ENCODE peak calls at places on chromosomes 5 and 9, in four cellular contexts. I is uterus, U is A673, S is GM12878. L is an unnamed sample.

GRCh38 chr5:93078082-93079038 is 502.7 kb downstream of the NR2F1-AS1 start:
- DNase-seq in I (peak; percentile 18), S (peak; percentile 32), U (peak; percentile 25), L (no peak)

GRCh38 chr5:126383246-126383645 is 40.0 kb upstream of the GRAMD2B start:
- DNase-seq in U (no peak), I (no peak), S (no peak), L (no peak)

GRCh38 chr5:176542596-176543427 is 5.6 kb upstream of the RNF44 start:
- DNase-seq in I (no peak), S (no peak), U (no peak), L (no peak)

GRCh38 chr9:113614843-113615648 is 151.5 kb downstream of the RGS3 start:
- DNase-seq in I (peak; percentile 44), S (no peak), U (no peak), L (peak; percentile 68)

GRCh38 chr5:36724429-36725332 is 118.3 kb downstream of the SLC1A3 start:
- DNase-seq in S (peak; percentile 94), I (no peak), U (peak; percentile 52), L (no peak)

GRCh38 chr9:11722957-11723356 is 970.2 kb upstream of the TYRP1 start:
- DNase-seq in U (no peak), S (no peak), I (no peak), L (no peak)

GRCh38 chr5:33994845-33995244 is 10.4 kb upstream of the SLC45A2 start:
- DNase-seq in U (no peak), S (no peak), I (no peak), L (no peak)

GRCh38 chr9:35829084-35829763 is at the start of gene TMEM8B:
- DNase-seq in U (peak; percentile 96), I (peak; percentile 99), S (no peak), L (peak; percentile 99)

DNA sequence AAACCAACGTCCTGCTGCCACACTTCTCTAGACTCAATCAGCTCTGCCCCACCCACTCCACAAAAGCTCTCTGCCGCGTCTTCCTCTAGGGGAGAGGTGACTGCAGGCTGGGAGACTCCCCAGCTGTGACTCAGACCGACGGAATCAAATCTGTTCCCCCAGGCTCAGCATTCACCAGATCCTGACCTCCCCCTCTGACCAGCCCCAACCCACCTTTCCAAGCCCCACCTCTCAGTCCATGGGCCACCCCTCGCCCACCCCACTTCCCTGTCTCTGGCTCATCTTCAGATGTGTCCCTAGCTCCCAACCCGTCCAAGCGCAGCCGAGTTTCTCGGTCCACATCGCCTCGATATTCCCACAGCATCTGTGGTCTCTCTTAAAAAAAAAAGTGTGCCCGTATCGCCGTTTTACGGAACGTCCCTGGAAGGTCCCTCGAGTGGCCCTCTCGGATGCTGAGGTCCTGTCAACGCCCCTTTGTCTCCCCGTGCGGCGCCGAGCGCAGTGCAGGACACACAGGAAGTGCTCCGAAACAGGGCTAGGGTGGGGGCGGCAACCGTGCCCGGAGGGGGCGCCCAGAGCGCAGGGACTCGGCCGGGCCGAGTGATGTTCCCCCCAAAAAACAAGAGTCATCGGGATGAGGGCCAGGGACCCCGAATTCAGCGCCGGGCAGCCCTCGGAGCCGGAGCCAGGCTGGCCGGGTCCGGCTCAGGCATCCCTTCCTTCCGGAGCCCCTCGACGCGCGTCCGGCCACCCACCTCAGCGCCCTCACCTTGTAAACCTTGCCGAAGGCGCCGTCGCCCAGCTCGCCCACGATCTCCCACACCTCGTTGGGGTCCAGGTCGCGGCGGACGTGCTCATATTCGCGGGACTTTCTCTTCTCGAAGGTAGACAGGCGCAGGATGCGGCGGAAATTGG is 649 bp downstream of the STK10 start:
- DNase-seq in U (peak; percentile 23), I (peak; percentile 46), S (no peak), L (peak; percentile 82)
- TF ChIP-seq CTCF in U (no peak), I (no peak), S (no peak), L (no peak)

DNA sequence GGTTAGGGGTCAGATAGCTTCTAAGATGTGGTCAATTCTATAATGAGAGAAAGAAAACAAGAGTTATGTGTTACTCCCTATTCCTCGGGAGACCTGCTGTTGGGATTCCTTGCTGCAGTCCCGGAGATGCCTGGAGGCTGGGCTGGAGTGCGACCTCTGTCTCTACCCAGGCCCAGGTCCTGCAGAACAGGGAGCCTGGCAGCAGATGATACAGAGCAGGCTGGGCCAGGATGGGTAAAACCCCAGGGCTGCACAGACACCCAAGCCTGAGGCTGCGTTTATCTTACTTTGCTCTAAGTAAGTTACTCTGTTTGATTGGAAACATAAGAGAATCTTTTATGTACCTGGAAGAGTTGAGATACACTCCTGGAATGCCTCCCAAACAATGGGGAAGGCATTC is 26.9 kb upstream of the FAM120AOS start:
- DNase-seq in I (no peak), U (no peak), S (no peak), L (no peak)
- H3K36me3 ChIP-seq in I (no peaks in the 10 kb centered on the region), U (peaks cover 20% of the 10 kb centered on the region), S (peaks cover 13% of the 10 kb centered on the region), L (peaks cover 24% of the 10 kb centered on the region)

GRCh38 chr5:14146725-14147124 is 3.6 kb downstream of the TRIO start:
- DNase-seq in I (no peak), U (no peak), S (no peak), L (no peak)

GRCh38 chr5:14145356-14146334 is 2.5 kb downstream of the TRIO start:
- DNase-seq in I (no peak), S (no peak), U (no peak), L (no peak)

GRCh38 chr5:14148890-14149671 is 5.9 kb downstream of the TRIO start:
- DNase-seq in S (no peak), I (no peak), U (no peak), L (no peak)

GRCh38 chr5:14148483-14148882 is 5.3 kb downstream of the TRIO start:
- DNase-seq in S (no peak), U (no peak), I (no peak), L (no peak)

GRCh38 chr5:14147210-14147609 is 4.1 kb downstream of the TRIO start:
- DNase-seq in S (no peak), I (no peak), U (peak; percentile 17), L (no peak)
- H3K4me1 ChIP-seq in S (peaks cover 44% of the 10 kb centered on the region), I (peaks cover 19% of the 10 kb centered on the region), U (peaks cover 35% of the 10 kb centered on the region), L (peaks cover 52% of the 10 kb centered on the region)

DNA sequence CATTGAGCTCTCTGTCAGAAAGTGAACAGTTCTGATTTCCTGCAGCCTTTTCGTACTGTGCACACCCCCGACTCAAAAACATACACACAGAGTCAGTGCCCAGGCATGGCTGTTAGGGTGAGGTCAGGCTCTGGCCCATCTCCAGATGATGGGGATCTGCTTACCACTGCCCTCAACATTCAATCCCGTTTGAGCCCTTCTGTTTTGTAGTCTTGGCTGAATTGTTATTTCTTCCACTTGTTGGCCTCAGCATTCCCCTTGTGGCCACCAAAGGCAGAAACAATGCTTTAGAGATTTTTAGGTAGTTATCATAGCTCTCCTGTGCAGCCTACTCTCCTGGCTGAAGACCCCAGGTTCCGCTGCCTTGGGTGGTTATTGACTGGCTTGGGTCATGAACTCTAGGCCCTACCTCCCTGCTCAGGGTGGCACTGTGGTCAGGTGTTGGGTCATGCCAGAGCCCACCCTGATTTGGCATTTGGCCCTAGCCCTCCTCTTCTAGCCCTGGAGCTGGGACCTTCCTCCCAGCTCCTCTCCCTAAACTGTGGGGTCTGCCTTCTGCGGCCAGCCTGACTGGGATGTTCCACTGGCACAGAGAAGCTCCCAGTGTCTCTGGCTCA is 7.8 kb upstream of the MYOZ3 start:
- DNase-seq in U (no peak), I (no peak), S (no peak), L (no peak)
- TF ChIP-seq CTCF in U (no peak), I (no peak), S (peak; percentile 10), L (no peak)

GRCh38 chr9:121085661-121086060 is 10.9 kb downstream of the CNTRL start:
- DNase-seq in I (no peak), S (no peak), U (no peak), L (no peak)
- H3K36me3 ChIP-seq in I (no peaks in the 10 kb centered on the region), S (peaks cover 10% of the 10 kb centered on the region), U (peaks cover 14% of the 10 kb centered on the region), L (peaks cover 16% of the 10 kb centered on the region)

GRCh38 chr5:168777651-168778050 is 198.5 kb upstream of the PANK3 start:
- DNase-seq in S (no peak), I (no peak), U (no peak), L (no peak)
- H3K4me1 ChIP-seq in S (no peaks in the 10 kb centered on the region), I (no peaks in the 10 kb centered on the region), U (no peaks in the 10 kb centered on the region), L (no peaks in the 10 kb centered on the region)

GRCh38 chr5:149439899-149440655 is 61.0 kb upstream of the IL17B start:
- DNase-seq in I (peak; percentile 52), U (peak; percentile 45), S (no peak), L (no peak)
- TF ChIP-seq CTCF in I (peak; percentile 2), U (no peak), S (no peak), L (peak; percentile 58)

GRCh38 chr9:120863833-120864232 is 13.2 kb downstream of the PHF19 start:
- DNase-seq in S (no peak), I (no peak), U (no peak), L (no peak)
- H3K36me3 ChIP-seq in S (peaks cover 23% of the 10 kb centered on the region), I (no peaks in the 10 kb centered on the region), U (peaks cover 24% of the 10 kb centered on the region), L (peaks cover 61% of the 10 kb centered on the region)

DNA sequence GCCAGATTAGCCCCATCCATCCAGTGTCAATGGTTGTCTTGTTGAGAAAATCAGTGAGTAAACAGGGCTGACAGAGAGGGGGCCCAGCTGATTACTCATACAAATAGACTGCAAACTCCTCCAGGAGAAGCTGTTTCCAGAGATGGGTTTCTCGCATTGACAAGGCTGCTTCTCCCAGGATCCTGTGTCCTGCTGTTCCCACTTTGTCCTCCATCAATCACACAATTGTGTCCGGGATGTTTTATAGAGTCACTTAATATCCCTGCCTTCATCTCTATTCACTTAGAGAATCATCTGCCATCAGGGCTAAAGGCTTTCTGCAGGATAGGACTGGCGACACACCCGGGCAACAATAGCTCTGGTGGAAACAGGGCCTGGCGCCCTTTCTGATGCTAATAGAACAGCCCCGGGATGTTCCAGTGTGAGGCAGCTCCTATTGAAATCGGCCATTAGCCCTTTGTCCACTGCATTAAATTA is 71.7 kb upstream of the TBCA start:
- DNase-seq in S (no peak), I (no peak), U (no peak), L (no peak)
- H3K4me1 ChIP-seq in S (no peaks in the 10 kb centered on the region), I (no peaks in the 10 kb centered on the region), U (peaks cover 5% of the 10 kb centered on the region), L (peaks cover 27% of the 10 kb centered on the region)

GRCh38 chr9:97501177-97501971 is at the start of gene TMOD1:
- DNase-seq in I (peak; percentile 69), S (no peak), U (peak; percentile 66), L (peak; percentile 69)
- TF ChIP-seq CTCF in I (peak; percentile 38), S (peak; percentile 17), U (peak; percentile 22), L (no peak)